ENCODE peak calls at places on chromosomes 5 and 9, in four cellular contexts. One of them, this sample, is unnamed.
A peak's percentile ranks its signal among the peaks of the same experiment; 100 is the strongest.

GRCh38 chr5:116622375-116623075 is 47.9 kb upstream of the SEMA6A start:
- DNase-seq in NCI-H1694: no peak
- DNase-seq in HEK293T: no peak
- DNase-seq in activated CD8-positive, alpha-beta memory T cell treated with anti-CD3 and anti-CD28 coated beads, Interleukin-2, amount 50 U/mL, for 48 hours: no peak
- DNase-seq in this sample: no peak

GRCh38 chr5:10661401-10661800 is 97.5 kb downstream of the ANKRD33B start:
- DNase-seq in NCI-H1694: no peak
- DNase-seq in HEK293T: no peak
- DNase-seq in activated CD8-positive, alpha-beta memory T cell treated with anti-CD3 and anti-CD28 coated beads, Interleukin-2, amount 50 U/mL, for 48 hours: no peak
- DNase-seq in this sample: no peak

GRCh38 chr5:72818866-72819534 is 2.5 kb downstream of the TNPO1 start:
- DNase-seq in NCI-H1694: peak; percentile 55
- DNase-seq in HEK293T: peak; percentile 47
- DNase-seq in activated CD8-positive, alpha-beta memory T cell treated with anti-CD3 and anti-CD28 coated beads, Interleukin-2, amount 50 U/mL, for 48 hours: peak; percentile 57
- DNase-seq in this sample: peak; percentile 49

GRCh38 chr5:17219006-17219422 is 1.6 kb downstream of the BASP1 start:
- DNase-seq in NCI-H1694: peak; percentile 10
- DNase-seq in HEK293T: peak; percentile 9
- DNase-seq in activated CD8-positive, alpha-beta memory T cell treated with anti-CD3 and anti-CD28 coated beads, Interleukin-2, amount 50 U/mL, for 48 hours: no peak
- DNase-seq in this sample: peak; percentile 51

GRCh38 chr5:126686451-126687126 is 85.8 kb downstream of the PHAX start:
- DNase-seq in NCI-H1694: no peak
- DNase-seq in HEK293T: no peak
- DNase-seq in activated CD8-positive, alpha-beta memory T cell treated with anti-CD3 and anti-CD28 coated beads, Interleukin-2, amount 50 U/mL, for 48 hours: no peak
- DNase-seq in this sample: no peak

GRCh38 chr5:159444441-159445082 is 114.3 kb upstream of the IL12B start:
- DNase-seq in NCI-H1694: peak; percentile 69
- DNase-seq in HEK293T: peak; percentile 42
- DNase-seq in activated CD8-positive, alpha-beta memory T cell treated with anti-CD3 and anti-CD28 coated beads, Interleukin-2, amount 50 U/mL, for 48 hours: no peak
- DNase-seq in this sample: no peak

GRCh38 chr5:157944938-157945337 is 86.0 kb upstream of the CLINT1 start:
- DNase-seq in NCI-H1694: no peak
- DNase-seq in HEK293T: no peak
- DNase-seq in activated CD8-positive, alpha-beta memory T cell treated with anti-CD3 and anti-CD28 coated beads, Interleukin-2, amount 50 U/mL, for 48 hours: no peak
- DNase-seq in this sample: no peak

GRCh38 chr5:160169326-160169725 is 50.1 kb upstream of the PWWP2A start:
- DNase-seq in NCI-H1694: no peak
- DNase-seq in HEK293T: no peak
- DNase-seq in activated CD8-positive, alpha-beta memory T cell treated with anti-CD3 and anti-CD28 coated beads, Interleukin-2, amount 50 U/mL, for 48 hours: no peak
- DNase-seq in this sample: no peak

GRCh38 chr9:14652729-14653377 is 40.4 kb downstream of the ZDHHC21 start:
- DNase-seq in NCI-H1694: peak; percentile 27
- DNase-seq in HEK293T: peak; percentile 3
- DNase-seq in activated CD8-positive, alpha-beta memory T cell treated with anti-CD3 and anti-CD28 coated beads, Interleukin-2, amount 50 U/mL, for 48 hours: no peak
- DNase-seq in this sample: no peak

GRCh38 chr9:137390553-137391410 is 32.2 kb downstream of the EXD3 start:
- DNase-seq in NCI-H1694: peak; percentile 50
- DNase-seq in HEK293T: no peak
- DNase-seq in activated CD8-positive, alpha-beta memory T cell treated with anti-CD3 and anti-CD28 coated beads, Interleukin-2, amount 50 U/mL, for 48 hours: no peak
- DNase-seq in this sample: no peak

GRCh38 chr5:111757582-111758283 is 739 bp upstream of the NREP start:
- DNase-seq in NCI-H1694: peak; percentile 62
- DNase-seq in HEK293T: peak; percentile 66
- DNase-seq in activated CD8-positive, alpha-beta memory T cell treated with anti-CD3 and anti-CD28 coated beads, Interleukin-2, amount 50 U/mL, for 48 hours: peak; percentile 88
- DNase-seq in this sample: peak; percentile 67

GRCh38 chr5:132050661-132051371 is 9.6 kb upstream of the IL3 start:
- DNase-seq in NCI-H1694: no peak
- DNase-seq in HEK293T: no peak
- DNase-seq in activated CD8-positive, alpha-beta memory T cell treated with anti-CD3 and anti-CD28 coated beads, Interleukin-2, amount 50 U/mL, for 48 hours: no peak
- DNase-seq in this sample: no peak

GRCh38 chr9:5953743-5954707 is 61.4 kb downstream of the RANBP6 start:
- DNase-seq in NCI-H1694: peak; percentile 7
- DNase-seq in HEK293T: no peak
- DNase-seq in activated CD8-positive, alpha-beta memory T cell treated with anti-CD3 and anti-CD28 coated beads, Interleukin-2, amount 50 U/mL, for 48 hours: no peak
- DNase-seq in this sample: no peak